ENCODE peak calls at places on chromosomes 5 and 9, in four cellular contexts. U is GM12878, E is HepG2, O is WTC11. Q is an unnamed sample.

GRCh38 chr9:99027414-99027813 is 77.5 kb upstream of the TGFBR1 start:
- DNase-seq in E (no peak), O (no peak), U (no peak), Q (no peak)

GRCh38 chr5:14591548-14591947 is 10.0 kb downstream of the OTULINL start:
- DNase-seq in U (no peak), E (no peak), O (no peak), Q (no peak)

GRCh38 chr5:150642567-150642927 is 2.1 kb downstream of the SYNPO start:
- DNase-seq in O (no peak), U (no peak), E (peak), Q (no peak)

GRCh38 chr5:32642276-32643002 is 57.1 kb downstream of the SUB1 start:
- DNase-seq in O (no peak), E (peak), U (no peak), Q (no peak)

GRCh38 chr9:133703571-133704399 is 34.4 kb downstream of the SARDH start:
- DNase-seq in E (no peak), U (no peak), O (peak), Q (no peak)

GRCh38 chr9:93119953-93120845 is 13.9 kb downstream of the NINJ1 start:
- DNase-seq in U (no peak), O (peak), E (peak), Q (peak)

GRCh38 chr5:4627887-4628286 is 512.2 kb upstream of the ADAMTS16 start:
- DNase-seq in E (no peak), O (no peak), U (no peak), Q (no peak)

GRCh38 chr5:155150012-155150411 is 136.5 kb downstream of the KIF4B start:
- DNase-seq in U (no peak), O (no peak), E (no peak), Q (no peak)

GRCh38 chr9:16146661-16147060 is 593.8 kb downstream of the CCDC171 start:
- DNase-seq in O (no peak), E (no peak), U (no peak), Q (no peak)

GRCh38 chr9:95102001-95102433 is 215.5 kb downstream of the FANCC start:
- DNase-seq in U (no peak), O (no peak), E (no peak), Q (no peak)

GRCh38 chr5:125890387-125890955 is 532.7 kb upstream of the GRAMD2B start:
- DNase-seq in U (no peak), E (no peak), O (no peak), Q (no peak)

GRCh38 chr5:66169534-66169933 is 25.4 kb downstream of the SREK1 start:
- DNase-seq in E (no peak), U (no peak), O (no peak), Q (no peak)

GRCh38 chr5:14665949-14666741 is 1.6 kb downstream of the OTULIN start:
- DNase-seq in U (no peak), E (peak), O (no peak), Q (no peak)

GRCh38 chr5:143679777-143680176 is 132.2 kb upstream of the HMHB1 start:
- DNase-seq in U (no peak), O (no peak), E (peak), Q (no peak)

GRCh38 chr9:123360161-123361085 is 4.4 kb downstream of the CRB2 start:
- DNase-seq in E (peak), O (peak), U (no peak), Q (peak)

GRCh38 chr5:35360671-35361070 is 130.4 kb upstream of the PRLR start:
- DNase-seq in E (no peak), U (no peak), O (no peak), Q (no peak)

GRCh38 chr9:77712533-77713130 is 64.5 kb upstream of the GNA14 start:
- DNase-seq in E (peak), O (no peak), U (no peak), Q (no peak)

GRCh38 chr9:32398207-32398606 is 13.8 kb downstream of the ACO1 start:
- DNase-seq in U (no peak), E (no peak), O (no peak), Q (no peak)

GRCh38 chr9:126534431-126535186 is 79.1 kb upstream of the LMX1B start:
- DNase-seq in O (peak), E (no peak), U (no peak), Q (no peak)

GRCh38 chr5:88536146-88536545 is 267.5 kb upstream of the TMEM161B start:
- DNase-seq in E (no peak), O (no peak), U (no peak), Q (no peak)

DNA sequence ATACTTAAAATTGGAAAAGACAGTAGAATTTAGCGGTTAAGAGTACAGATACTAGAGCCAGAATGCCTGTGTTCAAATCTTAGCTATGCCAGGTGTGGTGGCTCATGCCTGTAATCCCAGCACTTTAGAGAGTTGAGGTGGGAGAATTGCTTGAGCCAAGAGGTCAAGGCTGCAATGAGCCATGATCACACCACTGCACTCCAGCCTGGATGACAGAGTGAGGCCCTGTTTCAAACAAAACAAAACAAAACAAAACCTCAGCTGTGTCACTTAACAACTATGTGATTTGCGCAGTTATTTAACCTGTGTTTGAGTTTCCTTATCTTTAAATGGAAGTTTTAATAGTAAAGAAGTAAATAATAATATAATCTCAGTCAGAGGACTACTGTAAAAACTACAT is 68.4 kb downstream of the TBCA start:
- DNase-seq in O (no peak), E (peak), U (no peak), Q (no peak)
- TF ChIP-seq ETV6 in O (no peak), E (no peak), U (no peak), Q (no peak)

GRCh38 chr5:176809544-176810083 is 745 bp upstream of the UNC5A start:
- DNase-seq in O (no peak), E (no peak), U (no peak), Q (no peak)
- TF ChIP-seq ETV6 in O (no peak), E (no peak), U (no peak), Q (no peak)

GRCh38 chr5:178340187-178340586 is 107.6 kb upstream of the PHYKPL start:
- DNase-seq in O (no peak), E (no peak), U (no peak), Q (no peak)
- TF ChIP-seq ETV6 in O (no peak), E (no peak), U (no peak), Q (no peak)

GRCh38 chr9:138042146-138042545 is 164.6 kb downstream of the CACNA1B start:
- DNase-seq in E (no peak), U (no peak), O (no peak), Q (no peak)

GRCh38 chr9:138040446-138041430 is 163.2 kb downstream of the CACNA1B start:
- DNase-seq in E (no peak), O (no peak), U (no peak), Q (no peak)

GRCh38 chr9:138037140-138037539 is 159.6 kb downstream of the CACNA1B start:
- DNase-seq in E (no peak), U (no peak), O (no peak), Q (no peak)

GRCh38 chr9:138033950-138034349 is 156.4 kb downstream of the CACNA1B start:
- DNase-seq in O (no peak), E (no peak), U (no peak), Q (peak)

DNA sequence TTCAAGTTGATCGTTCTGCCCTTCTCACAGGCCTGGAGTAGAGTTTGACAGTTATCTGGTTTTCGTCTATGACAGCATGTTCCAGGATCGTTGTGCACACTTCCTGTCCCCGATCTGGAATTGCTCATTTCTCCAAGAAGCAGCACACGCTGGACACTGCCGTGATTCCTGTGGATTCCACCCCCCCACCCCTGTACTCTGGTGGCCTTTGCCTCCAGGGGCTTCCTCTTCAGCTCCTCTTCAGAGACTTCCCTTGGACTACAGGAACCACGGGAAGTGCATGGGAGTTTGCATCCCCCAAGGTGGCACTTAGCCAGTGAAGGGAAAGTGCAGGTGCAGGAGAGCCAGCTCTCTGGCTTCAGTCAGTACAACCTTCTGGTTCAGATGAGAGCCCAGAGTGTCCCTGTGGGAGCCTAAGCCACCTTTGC is 160.7 kb downstream of the CACNA1B start:
- DNase-seq in E (no peak), O (no peak), U (no peak), Q (no peak)
- TF ChIP-seq ETV6 in E (no peak), O (no peak), U (no peak), Q (no peak)